ENCODE peak calls at places on chromosomes 13 and 19, in seven cellular contexts. One of them, this sample, is unnamed.

GRCh38 chr13:41465215-41465907 is 8.0 kb downstream of the RGCC start:
- DNase-seq in T-helper 1 cell: peak
- DNase-seq in H9: no peak
- DNase-seq in stimulated activated CD4-positive, alpha-beta T cell treated with anti-CD3 and anti-CD28 coated beads, TNF-alpha, amount 100 ng/mL, for 48 hours: peak
- DNase-seq in stimulated activated CD8-positive, alpha-beta memory T cell treated with anti-CD3 and anti-CD28 coated beads, Interleukin-7, amount 100 ng/mL, for 1 hour: peak
- DNase-seq in right lobe of liver: no peak
- DNase-seq in T-helper 17 cell: peak
- DNase-seq in this sample: no peak

GRCh38 chr13:99321709-99322108 is 14.5 kb upstream of the GPR183 start:
- DNase-seq in T-helper 1 cell: no peak
- DNase-seq in H9: no peak
- DNase-seq in stimulated activated CD4-positive, alpha-beta T cell treated with anti-CD3 and anti-CD28 coated beads, TNF-alpha, amount 100 ng/mL, for 48 hours: no peak
- DNase-seq in stimulated activated CD8-positive, alpha-beta memory T cell treated with anti-CD3 and anti-CD28 coated beads, Interleukin-7, amount 100 ng/mL, for 1 hour: no peak
- DNase-seq in right lobe of liver: no peak
- DNase-seq in T-helper 17 cell: no peak
- DNase-seq in this sample: no peak

GRCh38 chr13:92346046-92346445 is 880.6 kb upstream of the GPC6 start:
- DNase-seq in T-helper 1 cell: no peak
- DNase-seq in H9: no peak
- DNase-seq in stimulated activated CD4-positive, alpha-beta T cell treated with anti-CD3 and anti-CD28 coated beads, TNF-alpha, amount 100 ng/mL, for 48 hours: no peak
- DNase-seq in stimulated activated CD8-positive, alpha-beta memory T cell treated with anti-CD3 and anti-CD28 coated beads, Interleukin-7, amount 100 ng/mL, for 1 hour: no peak
- DNase-seq in right lobe of liver: no peak
- DNase-seq in T-helper 17 cell: no peak
- DNase-seq in this sample: no peak

GRCh38 chr13:43495732-43496131 is 291.0 kb downstream of the ENOX1 start:
- DNase-seq in T-helper 1 cell: no peak
- DNase-seq in H9: no peak
- DNase-seq in stimulated activated CD4-positive, alpha-beta T cell treated with anti-CD3 and anti-CD28 coated beads, TNF-alpha, amount 100 ng/mL, for 48 hours: no peak
- DNase-seq in stimulated activated CD8-positive, alpha-beta memory T cell treated with anti-CD3 and anti-CD28 coated beads, Interleukin-7, amount 100 ng/mL, for 1 hour: no peak
- DNase-seq in right lobe of liver: no peak
- DNase-seq in T-helper 17 cell: no peak
- DNase-seq in this sample: no peak

GRCh38 chr19:47230122-47230920 is 678 bp downstream of the BBC3 start:
- DNase-seq in T-helper 1 cell: peak
- DNase-seq in H9: peak
- DNase-seq in stimulated activated CD4-positive, alpha-beta T cell treated with anti-CD3 and anti-CD28 coated beads, TNF-alpha, amount 100 ng/mL, for 48 hours: peak
- DNase-seq in stimulated activated CD8-positive, alpha-beta memory T cell treated with anti-CD3 and anti-CD28 coated beads, Interleukin-7, amount 100 ng/mL, for 1 hour: peak
- DNase-seq in right lobe of liver: peak
- DNase-seq in T-helper 17 cell: peak
- DNase-seq in this sample: peak

GRCh38 chr19:39832341-39833083 is 1.4 kb downstream of the DYRK1B start:
- DNase-seq in T-helper 1 cell: no peak
- DNase-seq in H9: no peak
- DNase-seq in stimulated activated CD4-positive, alpha-beta T cell treated with anti-CD3 and anti-CD28 coated beads, TNF-alpha, amount 100 ng/mL, for 48 hours: no peak
- DNase-seq in stimulated activated CD8-positive, alpha-beta memory T cell treated with anti-CD3 and anti-CD28 coated beads, Interleukin-7, amount 100 ng/mL, for 1 hour: no peak
- DNase-seq in right lobe of liver: no peak
- DNase-seq in T-helper 17 cell: no peak
- DNase-seq in this sample: no peak

GRCh38 chr19:10713317-10713716 is 4.6 kb upstream of the DNM2 start:
- DNase-seq in T-helper 1 cell: no peak
- DNase-seq in H9: no peak
- DNase-seq in stimulated activated CD4-positive, alpha-beta T cell treated with anti-CD3 and anti-CD28 coated beads, TNF-alpha, amount 100 ng/mL, for 48 hours: no peak
- DNase-seq in stimulated activated CD8-positive, alpha-beta memory T cell treated with anti-CD3 and anti-CD28 coated beads, Interleukin-7, amount 100 ng/mL, for 1 hour: no peak
- DNase-seq in right lobe of liver: no peak
- DNase-seq in T-helper 17 cell: no peak
- DNase-seq in this sample: no peak

GRCh38 chr19:45403781-45404556 is 900 bp downstream of the PPP1R13L start:
- DNase-seq in T-helper 1 cell: no peak
- DNase-seq in H9: peak
- DNase-seq in stimulated activated CD4-positive, alpha-beta T cell treated with anti-CD3 and anti-CD28 coated beads, TNF-alpha, amount 100 ng/mL, for 48 hours: peak
- DNase-seq in stimulated activated CD8-positive, alpha-beta memory T cell treated with anti-CD3 and anti-CD28 coated beads, Interleukin-7, amount 100 ng/mL, for 1 hour: no peak
- DNase-seq in right lobe of liver: peak
- DNase-seq in T-helper 17 cell: peak
- DNase-seq in this sample: peak

GRCh38 chr13:23856008-23856750 is 33.0 kb downstream of the MIPEP start:
- DNase-seq in T-helper 1 cell: no peak
- DNase-seq in H9: peak
- DNase-seq in stimulated activated CD4-positive, alpha-beta T cell treated with anti-CD3 and anti-CD28 coated beads, TNF-alpha, amount 100 ng/mL, for 48 hours: no peak
- DNase-seq in stimulated activated CD8-positive, alpha-beta memory T cell treated with anti-CD3 and anti-CD28 coated beads, Interleukin-7, amount 100 ng/mL, for 1 hour: no peak
- DNase-seq in right lobe of liver: no peak
- DNase-seq in T-helper 17 cell: no peak
- DNase-seq in this sample: no peak

GRCh38 chr19:38071647-38072046 is 152.4 kb downstream of the DPF1 start:
- DNase-seq in T-helper 1 cell: no peak
- DNase-seq in H9: no peak
- DNase-seq in stimulated activated CD4-positive, alpha-beta T cell treated with anti-CD3 and anti-CD28 coated beads, TNF-alpha, amount 100 ng/mL, for 48 hours: no peak
- DNase-seq in stimulated activated CD8-positive, alpha-beta memory T cell treated with anti-CD3 and anti-CD28 coated beads, Interleukin-7, amount 100 ng/mL, for 1 hour: no peak
- DNase-seq in right lobe of liver: no peak
- DNase-seq in T-helper 17 cell: no peak
- DNase-seq in this sample: no peak

GRCh38 chr19:20664917-20665781 is 3.8 kb upstream of the ZNF626 start:
- DNase-seq in T-helper 1 cell: no peak
- DNase-seq in H9: peak
- DNase-seq in stimulated activated CD4-positive, alpha-beta T cell treated with anti-CD3 and anti-CD28 coated beads, TNF-alpha, amount 100 ng/mL, for 48 hours: no peak
- DNase-seq in stimulated activated CD8-positive, alpha-beta memory T cell treated with anti-CD3 and anti-CD28 coated beads, Interleukin-7, amount 100 ng/mL, for 1 hour: no peak
- DNase-seq in right lobe of liver: no peak
- DNase-seq in T-helper 17 cell: no peak
- DNase-seq in this sample: peak

GRCh38 chr19:9968820-9969687 is 32.7 kb upstream of the OLFM2 start:
- DNase-seq in T-helper 1 cell: no peak
- DNase-seq in H9: no peak
- DNase-seq in stimulated activated CD4-positive, alpha-beta T cell treated with anti-CD3 and anti-CD28 coated beads, TNF-alpha, amount 100 ng/mL, for 48 hours: no peak
- DNase-seq in stimulated activated CD8-positive, alpha-beta memory T cell treated with anti-CD3 and anti-CD28 coated beads, Interleukin-7, amount 100 ng/mL, for 1 hour: no peak
- DNase-seq in right lobe of liver: no peak
- DNase-seq in T-helper 17 cell: no peak
- DNase-seq in this sample: no peak

GRCh38 chr13:93227280-93227905 is 786 bp downstream of the GPC6 start:
- DNase-seq in T-helper 1 cell: no peak
- DNase-seq in H9: peak
- DNase-seq in stimulated activated CD4-positive, alpha-beta T cell treated with anti-CD3 and anti-CD28 coated beads, TNF-alpha, amount 100 ng/mL, for 48 hours: no peak
- DNase-seq in stimulated activated CD8-positive, alpha-beta memory T cell treated with anti-CD3 and anti-CD28 coated beads, Interleukin-7, amount 100 ng/mL, for 1 hour: no peak
- DNase-seq in right lobe of liver: peak
- DNase-seq in T-helper 17 cell: no peak
- DNase-seq in this sample: peak